ENCODE peak calls at places on chromosomes 4 and X, in four cellular contexts. One of them, this sample, is unnamed.

GRCh38 chr4:40251366-40251765 is 54.5 kb downstream of the RHOH start:
- DNase-seq in K562: no peak
- DNase-seq in HepG2: no peak
- DNase-seq in SK-N-SH: no peak
- DNase-seq in this sample: no peak

GRCh38 chr4:2875556-2875955 is 31.9 kb downstream of the ADD1 start:
- DNase-seq in K562: no peak
- DNase-seq in HepG2: no peak
- DNase-seq in SK-N-SH: no peak
- DNase-seq in this sample: no peak

GRCh38 chr4:47639531-47639930 is 154.5 kb downstream of the ATP10D start:
- DNase-seq in K562: no peak
- DNase-seq in HepG2: no peak
- DNase-seq in SK-N-SH: no peak
- DNase-seq in this sample: no peak

GRCh38 chr4:105399535-105400161 is 74.2 kb downstream of the PPA2 start:
- DNase-seq in HepG2: no peak
- DNase-seq in SK-N-SH: no peak
- DNase-seq in K562: no peak
- DNase-seq in this sample: no peak

GRCh38 chr4:985123-985830 is 1.6 kb upstream of the IDUA start:
- DNase-seq in HepG2: peak; percentile 65
- DNase-seq in K562: peak; percentile 78
- DNase-seq in SK-N-SH: no peak
- DNase-seq in this sample: peak; percentile 84

GRCh38 chrX:129980540-129981206 is 1.8 kb upstream of the BCORL1 start:
- DNase-seq in K562: no peak
- DNase-seq in HepG2: peak; percentile 25
- DNase-seq in SK-N-SH: peak; percentile 82
- DNase-seq in this sample: peak; percentile 57

GRCh38 chr4:53545942-53546581 is 45.2 kb downstream of the LNX1 start:
- DNase-seq in HepG2: no peak
- DNase-seq in SK-N-SH: no peak
- DNase-seq in K562: no peak
- DNase-seq in this sample: no peak

GRCh38 chr4:74092957-74093356 is 6.0 kb downstream of the CXCL2 start:
- DNase-seq in HepG2: no peak
- DNase-seq in K562: no peak
- DNase-seq in SK-N-SH: no peak
- DNase-seq in this sample: no peak

GRCh38 chr4:138035781-138036258 is 206.3 kb downstream of the SLC7A11 start:
- DNase-seq in HepG2: peak; percentile 52
- DNase-seq in K562: peak; percentile 23
- DNase-seq in SK-N-SH: peak; percentile 59
- DNase-seq in this sample: no peak

GRCh38 chrX:130552444-130553073 is 150.8 kb downstream of the RBMX2 start:
- DNase-seq in HepG2: no peak
- DNase-seq in K562: no peak
- DNase-seq in SK-N-SH: no peak
- DNase-seq in this sample: no peak

GRCh38 chr4:163976588-163976987 is 482.1 kb downstream of the TMA16 start:
- DNase-seq in K562: no peak
- DNase-seq in SK-N-SH: no peak
- DNase-seq in HepG2: no peak
- DNase-seq in this sample: no peak

GRCh38 chrX:134144231-134144630 is 92.8 kb upstream of the CCDC160 start:
- DNase-seq in K562: no peak
- DNase-seq in SK-N-SH: peak; percentile 5
- DNase-seq in HepG2: peak; percentile 25
- DNase-seq in this sample: no peak

GRCh38 chr4:9944431-9945425 is 76.6 kb downstream of the SLC2A9 start:
- DNase-seq in HepG2: no peak
- DNase-seq in SK-N-SH: no peak
- DNase-seq in K562: no peak
- DNase-seq in this sample: no peak

GRCh38 chr4:3473251-3473942 is 10.3 kb downstream of the DOK7 start:
- DNase-seq in HepG2: no peak
- DNase-seq in K562: no peak
- DNase-seq in SK-N-SH: no peak
- DNase-seq in this sample: no peak

GRCh38 chr4:55675196-55675793 is 39.2 kb upstream of the NMU start:
- DNase-seq in SK-N-SH: no peak
- DNase-seq in K562: no peak
- DNase-seq in HepG2: no peak
- DNase-seq in this sample: no peak

GRCh38 chrX:152895121-152895520 is 2.7 kb upstream of the ZNF185 start:
- DNase-seq in K562: no peak
- DNase-seq in SK-N-SH: no peak
- DNase-seq in HepG2: no peak
- DNase-seq in this sample: no peak

GRCh38 chr4:101367201-101367600 is 19.9 kb upstream of the PPP3CA start:
- DNase-seq in SK-N-SH: no peak
- DNase-seq in HepG2: no peak
- DNase-seq in K562: no peak
- DNase-seq in this sample: no peak

GRCh38 chr4:84483738-84484137 is 15.4 kb downstream of the NKX6-1 start:
- DNase-seq in HepG2: no peak
- DNase-seq in K562: no peak
- DNase-seq in SK-N-SH: no peak
- DNase-seq in this sample: peak; percentile 16

GRCh38 chr4:140851032-140851636 is 94.9 kb upstream of the TBC1D9 start:
- DNase-seq in SK-N-SH: peak; percentile 54
- DNase-seq in HepG2: peak; percentile 53
- DNase-seq in K562: peak; percentile 67
- DNase-seq in this sample: peak; percentile 34

GRCh38 chr4:88033309-88033708 is 25.9 kb downstream of the PKD2 start:
- DNase-seq in K562: peak; percentile 40
- DNase-seq in SK-N-SH: peak; percentile 54
- DNase-seq in HepG2: peak; percentile 71
- DNase-seq in this sample: peak; percentile 22

GRCh38 chrX:150155396-150156048 is 207.6 kb upstream of the MAMLD1 start:
- DNase-seq in SK-N-SH: peak; percentile 61
- DNase-seq in HepG2: no peak
- DNase-seq in K562: no peak
- DNase-seq in this sample: no peak

GRCh38 chr4:2742081-2742822 is 13.9 kb downstream of the TNIP2 start:
- DNase-seq in HepG2: no peak
- DNase-seq in SK-N-SH: no peak
- DNase-seq in K562: no peak
- DNase-seq in this sample: no peak

GRCh38 chr4:38601244-38601915 is 62.6 kb upstream of the KLF3 start:
- DNase-seq in K562: no peak
- DNase-seq in SK-N-SH: no peak
- DNase-seq in HepG2: peak; percentile 49
- DNase-seq in this sample: no peak

DNA sequence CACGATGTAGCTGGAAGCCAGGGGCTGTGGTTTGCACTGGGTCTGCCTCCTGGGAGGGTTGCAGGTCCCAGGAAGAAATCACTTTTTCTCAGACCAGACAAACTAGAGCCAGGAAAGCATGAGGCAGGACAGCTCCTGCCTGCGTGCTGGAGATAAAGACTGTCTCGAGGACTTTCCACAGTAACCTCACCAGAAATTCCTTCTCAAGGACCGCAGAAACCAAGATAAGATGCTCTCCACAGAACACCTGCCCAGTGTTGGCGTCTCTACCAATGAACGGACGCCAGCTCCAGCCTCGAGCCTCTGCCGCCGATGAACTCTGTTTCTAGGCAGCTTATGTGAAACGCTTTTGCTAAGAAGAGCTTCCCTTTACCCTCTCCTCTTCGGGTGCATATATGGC is 76.9 kb upstream of the AFAP1 start:
- DNase-seq in HepG2: no peak
- DNase-seq in K562: no peak
- DNase-seq in SK-N-SH: no peak
- DNase-seq in this sample: no peak
- TF ChIP-seq FOXJ3 in HepG2: no peak
- TF ChIP-seq FOXJ3 in K562: no peak
- TF ChIP-seq FOXJ3 in SK-N-SH: no peak
- TF ChIP-seq FOXJ3 in this sample: no peak

GRCh38 chrX:25343060-25343459 is 327.3 kb upstream of the ARX start:
- DNase-seq in SK-N-SH: no peak
- DNase-seq in HepG2: no peak
- DNase-seq in K562: no peak
- DNase-seq in this sample: no peak
- TF ChIP-seq FOXJ3 in SK-N-SH: no peak
- TF ChIP-seq FOXJ3 in HepG2: no peak
- TF ChIP-seq FOXJ3 in K562: no peak
- TF ChIP-seq FOXJ3 in this sample: no peak

GRCh38 chr4:186400676-186401075 is 134.7 kb downstream of the F11 start:
- DNase-seq in SK-N-SH: no peak
- DNase-seq in K562: no peak
- DNase-seq in HepG2: no peak
- DNase-seq in this sample: no peak
- TF ChIP-seq FOXJ3 in SK-N-SH: no peak
- TF ChIP-seq FOXJ3 in K562: no peak
- TF ChIP-seq FOXJ3 in HepG2: no peak
- TF ChIP-seq FOXJ3 in this sample: no peak

GRCh38 chr4:89293299-89293698 is 14.3 kb downstream of the GPRIN3 start:
- DNase-seq in SK-N-SH: no peak
- DNase-seq in HepG2: no peak
- DNase-seq in K562: no peak
- DNase-seq in this sample: no peak
- TF ChIP-seq FOXJ3 in SK-N-SH: no peak
- TF ChIP-seq FOXJ3 in HepG2: no peak
- TF ChIP-seq FOXJ3 in K562: no peak
- TF ChIP-seq FOXJ3 in this sample: no peak

GRCh38 chr4:139239127-139239772 is 40.8 kb downstream of the MGARP start:
- DNase-seq in SK-N-SH: no peak
- DNase-seq in HepG2: no peak
- DNase-seq in K562: no peak
- DNase-seq in this sample: no peak
- TF ChIP-seq FOXJ3 in SK-N-SH: no peak
- TF ChIP-seq FOXJ3 in HepG2: no peak
- TF ChIP-seq FOXJ3 in K562: no peak
- TF ChIP-seq FOXJ3 in this sample: no peak

GRCh38 chr4:185878633-185879032 is 66.6 kb upstream of the SORBS2 start:
- DNase-seq in SK-N-SH: no peak
- DNase-seq in HepG2: no peak
- DNase-seq in K562: no peak
- DNase-seq in this sample: no peak

GRCh38 chr4:185879666-185880312 is 67.8 kb upstream of the SORBS2 start:
- DNase-seq in K562: no peak
- DNase-seq in SK-N-SH: no peak
- DNase-seq in HepG2: no peak
- DNase-seq in this sample: no peak

GRCh38 chr4:185870437-185870836 is 58.4 kb upstream of the SORBS2 start:
- DNase-seq in SK-N-SH: no peak
- DNase-seq in K562: no peak
- DNase-seq in HepG2: no peak
- DNase-seq in this sample: no peak

GRCh38 chr4:185872747-185873380 is 60.9 kb upstream of the SORBS2 start:
- DNase-seq in HepG2: no peak
- DNase-seq in K562: no peak
- DNase-seq in SK-N-SH: no peak
- DNase-seq in this sample: no peak

DNA sequence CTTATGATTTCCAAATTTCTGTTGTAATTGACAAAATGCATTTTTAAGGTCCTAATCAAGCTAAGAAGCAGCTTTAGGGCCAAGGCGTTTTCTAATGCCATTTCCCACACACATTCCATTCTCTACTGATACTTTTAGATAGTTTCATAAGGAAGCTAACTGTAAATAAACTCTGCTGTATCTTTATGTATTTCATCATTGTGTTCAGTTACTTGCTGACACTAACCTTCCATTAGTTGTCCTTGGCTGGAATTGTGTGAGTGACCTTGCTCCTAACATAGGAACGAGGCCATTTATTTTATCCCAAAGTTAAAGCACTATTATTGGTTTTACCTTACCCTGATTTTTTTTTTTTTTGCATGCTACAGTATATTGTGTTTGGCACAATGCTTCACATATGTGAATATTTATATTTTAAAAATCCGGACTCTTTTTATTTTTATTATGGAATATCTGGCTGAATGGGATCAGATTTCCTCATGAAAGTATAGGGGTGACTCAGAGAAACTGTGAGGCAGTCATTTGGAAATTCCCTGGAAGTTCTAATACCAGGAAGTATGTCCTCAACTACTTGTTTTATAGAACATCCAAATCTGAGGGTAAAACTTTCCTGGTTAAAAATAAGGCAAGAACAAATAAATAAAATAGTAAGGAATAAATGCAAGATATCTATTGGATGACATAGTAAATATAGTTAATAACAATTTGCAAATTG is 62.7 kb upstream of the SORBS2 start:
- DNase-seq in HepG2: no peak
- DNase-seq in K562: no peak
- DNase-seq in SK-N-SH: no peak
- DNase-seq in this sample: no peak
- TF ChIP-seq FOXJ3 in HepG2: no peak
- TF ChIP-seq FOXJ3 in K562: no peak
- TF ChIP-seq FOXJ3 in SK-N-SH: no peak
- TF ChIP-seq FOXJ3 in this sample: no peak